ENCODE peak calls at places on chromosomes 6 and 20, in nine cellular contexts. D is sigmoid colon; B is cardiac muscle cell; P is GM12891; E is HFFc6; F is astrocyte of the spinal cord; G is GDM1; S is effector memory CD4-positive, alpha-beta T cell; N is ascending aorta. V is an unnamed sample.
A peak's percentile ranks its signal among the peaks of the same experiment; 100 is the strongest.

GRCh38 chr20:13442990-13443389 is 195.7 kb downstream of the TASP1 start:
- DNase-seq in F (no peak), B (no peak), S (no peak), E (no peak), G (no peak), D (no peak), P (no peak), N (no peak), V (no peak)

GRCh38 chr6:444653-445275 is 53.2 kb downstream of the IRF4 start:
- DNase-seq in B (no peak), D (no peak), G (no peak), F (no peak), P (no peak), E (no peak), N (no peak), S (peak; percentile 49), V (no peak)

GRCh38 chr6:37987008-37987407 is 167.5 kb downstream of the ZFAND3 start:
- DNase-seq in P (no peak), N (no peak), S (no peak), E (peak; percentile 36), D (no peak), G (no peak), F (peak; percentile 54), B (peak; percentile 67), V (peak; percentile 68)

GRCh38 chr6:127641905-127642304 is 64.9 kb downstream of the C6orf58 start:
- DNase-seq in B (peak; percentile 51), P (peak; percentile 5), S (no peak), G (no peak), D (no peak), N (no peak), F (peak; percentile 24), E (peak; percentile 8), V (peak; percentile 64)

GRCh38 chr20:2771631-2772080 is 28.8 kb downstream of the CPXM1 start:
- DNase-seq in D (no peak), G (no peak), E (no peak), P (no peak), B (peak; percentile 42), F (no peak), S (no peak), N (no peak), V (peak; percentile 2)

GRCh38 chr20:46336735-46337134 is 28.4 kb upstream of the CDH22 start:
- DNase-seq in S (no peak), N (no peak), E (no peak), F (no peak), P (no peak), B (no peak), D (no peak), G (no peak), V (no peak)

GRCh38 chr20:50224553-50225255 is 34.1 kb downstream of the CEBPB start:
- DNase-seq in D (peak; percentile 97), S (no peak), F (peak; percentile 77), P (no peak), N (peak; percentile 93), B (peak; percentile 95), G (no peak), E (peak; percentile 94), V (peak; percentile 94)

GRCh38 chr6:3928111-3928510 is 78.9 kb downstream of the FAM50B start:
- DNase-seq in N (no peak), P (no peak), D (no peak), G (no peak), B (no peak), S (no peak), F (no peak), E (no peak), V (no peak)

GRCh38 chr6:30194797-30195690 is 18.2 kb downstream of the TRIM26 start:
- DNase-seq in S (no peak), G (no peak), D (no peak), P (no peak), E (no peak), B (no peak), N (no peak), F (no peak), V (peak; percentile 21)

GRCh38 chr6:138205437-138206094 is 12.7 kb downstream of the PBOV1 start:
- DNase-seq in E (no peak), G (no peak), D (no peak), P (no peak), S (no peak), F (no peak), N (no peak), B (no peak), V (no peak)

GRCh38 chr6:114154812-114155211 is 183.9 kb upstream of the HDAC2 start:
- DNase-seq in E (no peak), S (no peak), G (no peak), B (no peak), D (no peak), P (no peak), F (no peak), N (no peak), V (no peak)

GRCh38 chr6:51678905-51679620 is 408.4 kb downstream of the PKHD1 start:
- DNase-seq in B (no peak), S (no peak), P (no peak), E (no peak), D (no peak), N (no peak), F (no peak), G (no peak), V (no peak)

GRCh38 chr6:153087436-153087835 is 43.6 kb downstream of the RGS17 start:
- DNase-seq in B (no peak), E (no peak), N (no peak), S (no peak), P (no peak), F (no peak), D (no peak), G (no peak), V (no peak)

GRCh38 chr20:39878809-39879208 is 810.2 kb downstream of the MAFB start:
- DNase-seq in P (no peak), G (no peak), B (no peak), S (no peak), E (no peak), F (no peak), D (no peak), N (no peak), V (no peak)

GRCh38 chr6:4224082-4224978 is 89.0 kb upstream of the ECI2 start:
- DNase-seq in S (no peak), B (peak; percentile 58), G (no peak), F (peak; percentile 62), N (no peak), D (no peak), E (peak; percentile 6), P (no peak), V (no peak)

GRCh38 chr6:27495386-27496135 is 22.7 kb upstream of the ZNF184 start:
- DNase-seq in P (no peak), F (peak; percentile 75), S (no peak), E (peak; percentile 97), N (peak; percentile 79), B (peak; percentile 79), G (no peak), D (no peak), V (peak; percentile 77)

GRCh38 chr6:118522422-118522821 is 25.7 kb upstream of the PLN start:
- DNase-seq in D (no peak), P (no peak), B (no peak), E (no peak), S (no peak), F (no peak), G (no peak), N (no peak), V (no peak)

V was measured in GM03348.